ENCODE peak calls at places on chromosomes 6 and 20, in nine cellular contexts. L, Z, J, F, W, N, Y, V and G are unnamed samples.

GRCh38 chr6:83868639-83869038 is 9.2 kb downstream of the CYB5R4 start:
- DNase-seq in L (no peak), Z (no peak), J (no peak), F (no peak), W (no peak), N (no peak), Y (peak), V (no peak), G (no peak)

GRCh38 chr20:61657719-61658377 is 405.8 kb downstream of the CDH4 start:
- DNase-seq in L (no peak), Z (no peak), J (no peak), F (no peak), W (no peak), N (no peak), Y (no peak), V (no peak), G (no peak)

GRCh38 chr6:9851541-9852380 is 563.1 kb downstream of the TFAP2A start:
- DNase-seq in L (no peak), Z (no peak), J (no peak), F (no peak), W (no peak), N (no peak), Y (no peak), V (no peak), G (no peak)

GRCh38 chr6:18359237-18359885 is 27.8 kb upstream of the RNF144B start:
- DNase-seq in L (no peak), Z (no peak), J (peak), F (no peak), W (no peak), N (no peak), Y (no peak), V (no peak), G (no peak)

GRCh38 chr6:142800240-142800639 is 144.7 kb downstream of the HIVEP2 start:
- DNase-seq in L (no peak), Z (no peak), J (no peak), F (no peak), W (no peak), N (no peak), Y (no peak), V (no peak), G (no peak)

GRCh38 chr6:6806793-6807518 is 218.4 kb downstream of the LY86 start:
- DNase-seq in L (no peak), Z (no peak), J (no peak), F (no peak), W (no peak), N (no peak), Y (no peak), V (no peak), G (no peak)

GRCh38 chr6:15791401-15792137 is 128.7 kb upstream of the DTNBP1 start:
- DNase-seq in L (peak), Z (no peak), J (no peak), F (no peak), W (no peak), N (no peak), Y (no peak), V (no peak), G (no peak)

GRCh38 chr6:25279748-25280616 is 808 bp downstream of the CARMIL1 start:
- DNase-seq in L (no peak), Z (no peak), J (no peak), F (no peak), W (peak), N (peak), Y (no peak), V (peak), G (peak)

GRCh38 chr20:17796096-17796563 is 96.4 kb downstream of the BANF2 start:
- DNase-seq in L (no peak), Z (no peak), J (no peak), F (no peak), W (no peak), N (no peak), Y (peak), V (no peak), G (no peak)

GRCh38 chr6:169982461-169983386 is 231.3 kb downstream of the ERMARD start:
- DNase-seq in L (no peak), Z (no peak), J (no peak), F (no peak), W (no peak), N (no peak), Y (no peak), V (no peak), G (no peak)

GRCh38 chr6:45513331-45513730 is 135.6 kb upstream of the SUPT3H start:
- DNase-seq in L (no peak), Z (no peak), J (no peak), F (no peak), W (no peak), N (no peak), Y (no peak), V (no peak), G (no peak)

GRCh38 chr6:130215526-130215925 is 7.2 kb downstream of the SAMD3 start:
- DNase-seq in L (no peak), Z (no peak), J (no peak), F (no peak), W (no peak), N (peak), Y (no peak), V (no peak), G (peak)

GRCh38 chr6:121335111-121336008 is 1.1 kb upstream of the TBC1D32 start:
- DNase-seq in L (no peak), Z (no peak), J (peak), F (no peak), W (no peak), N (no peak), Y (no peak), V (no peak), G (no peak)

GRCh38 chr6:149236584-149236983 is 80.9 kb upstream of the TAB2 start:
- DNase-seq in L (no peak), Z (no peak), J (no peak), F (no peak), W (no peak), N (no peak), Y (no peak), V (no peak), G (no peak)

GRCh38 chr6:148323344-148323743 is 19.3 kb upstream of the SASH1 start:
- DNase-seq in L (no peak), Z (no peak), J (no peak), F (no peak), W (no peak), N (no peak), Y (no peak), V (no peak), G (no peak)

GRCh38 chr6:34865107-34865506 is 22.7 kb downstream of the TAF11 start:
- DNase-seq in L (no peak), Z (no peak), J (no peak), F (no peak), W (no peak), N (no peak), Y (no peak), V (no peak), G (no peak)

GRCh38 chr6:140052757-140053729 is 678.6 kb upstream of the CITED2 start:
- DNase-seq in L (no peak), Z (no peak), J (peak), F (no peak), W (no peak), N (no peak), Y (no peak), V (no peak), G (no peak)

GRCh38 chr6:104955491-104955890 is 1.4 kb upstream of the LIN28B start:
- DNase-seq in L (no peak), Z (no peak), J (peak), F (no peak), W (no peak), N (no peak), Y (no peak), V (no peak), G (no peak)

GRCh38 chr20:47708953-47709833 is 76.1 kb downstream of the SULF2 start:
- DNase-seq in L (no peak), Z (no peak), J (no peak), F (no peak), W (no peak), N (no peak), Y (no peak), V (no peak), G (no peak)

GRCh38 chr6:148780918-148781436 is 34.1 kb downstream of the UST start:
- DNase-seq in L (no peak), Z (no peak), J (no peak), F (no peak), W (no peak), N (no peak), Y (no peak), V (no peak), G (no peak)

GRCh38 chr6:112310439-112311154 is 36.5 kb upstream of the RFPL4B start:
- DNase-seq in L (no peak), Z (no peak), J (no peak), F (no peak), W (no peak), N (no peak), Y (peak), V (no peak), G (no peak)

GRCh38 chr6:148509152-148509571 is 166.5 kb downstream of the SASH1 start:
- DNase-seq in L (no peak), Z (no peak), J (no peak), F (no peak), W (no peak), N (no peak), Y (no peak), V (no peak), G (no peak)

GRCh38 chr6:26550250-26550993 is 12.3 kb downstream of the HMGN4 start:
- DNase-seq in L (no peak), Z (peak), J (peak), F (no peak), W (peak), N (no peak), Y (peak), V (peak), G (peak)

GRCh38 chr20:49612127-49612738 is 44.3 kb upstream of the PTGIS start:
- DNase-seq in L (no peak), Z (no peak), J (no peak), F (peak), W (no peak), N (no peak), Y (no peak), V (no peak), G (no peak)

GRCh38 chr20:41428285-41428684 is 61.7 kb upstream of the EMILIN3 start:
- DNase-seq in L (no peak), Z (no peak), J (no peak), F (no peak), W (peak), N (peak), Y (no peak), V (no peak), G (peak)

GRCh38 chr20:21339499-21339898 is 36.4 kb downstream of the XRN2 start:
- DNase-seq in L (no peak), Z (no peak), J (no peak), F (no peak), W (no peak), N (no peak), Y (no peak), V (no peak), G (no peak)

GRCh38 chr20:2697768-2698167 is 5.2 kb downstream of the EBF4 start:
- DNase-seq in L (no peak), Z (no peak), J (no peak), F (no peak), W (no peak), N (no peak), Y (no peak), V (no peak), G (no peak)

GRCh38 chr6:13015379-13015681 is 298.8 kb downstream of the PHACTR1 start:
- DNase-seq in L (no peak), Z (no peak), J (no peak), F (no peak), W (no peak), N (no peak), Y (no peak), V (no peak), G (no peak)